ENCODE peak calls at places on chromosomes 12 and 14, in ten cellular contexts. W is GM12891; R is LoVo; N is activated CD4-positive, alpha-beta T cell treated with anti-CD3 and anti-CD28 coated beads, Interleukin-2, amount 10 ng/mL, durations not matched to agents 7 days and 5 days; L is hippocampal formation; U is fibroblast of mammary gland; O is BJ; X is T1000; T is HuH-7; I is progenitor cell of endocrine pancreas. S is an unnamed sample.

GRCh38 chr12:59742831-59743230 is 147.0 kb downstream of the SLC16A7 start:
- DNase-seq in R (no peak), T (no peak), O (no peak), N (no peak), X (no peak), L (no peak), W (no peak), I (no peak), U (peak; percentile 77), S (no peak)

GRCh38 chr12:68880660-68881325 is 52.2 kb downstream of the CPM start:
- DNase-seq in L (no peak), I (no peak), W (no peak), X (no peak), N (no peak), T (no peak), O (no peak), U (no peak), R (no peak), S (no peak)

GRCh38 chr12:2183556-2184541 is 131.1 kb downstream of the CACNA1C start:
- DNase-seq in N (no peak), W (no peak), L (no peak), U (peak; percentile 86), R (no peak), T (peak; percentile 14), X (no peak), I (no peak), O (peak; percentile 58), S (no peak)

GRCh38 chr14:34227834-34228662 is 234.0 kb downstream of the SPTSSA start:
- DNase-seq in L (peak; percentile 59), N (peak; percentile 69), U (peak; percentile 69), I (peak; percentile 61), T (peak; percentile 57), O (no peak), X (peak; percentile 18), W (peak; percentile 44), R (peak; percentile 49), S (peak; percentile 76)

GRCh38 chr12:31591308-31591901 is 469 bp upstream of the DENND5B start:
- DNase-seq in W (no peak), O (no peak), L (peak; percentile 72), I (peak; percentile 18), R (peak; percentile 20), X (no peak), U (peak; percentile 11), N (no peak), T (peak; percentile 32), S (peak; percentile 55)

GRCh38 chr12:93819048-93819491 is 141.9 kb downstream of the CRADD start:
- DNase-seq in X (no peak), R (no peak), N (no peak), O (no peak), U (peak; percentile 93), T (no peak), W (no peak), I (no peak), L (peak; percentile 84), S (no peak)

GRCh38 chr12:124318336-124319020 is 23.6 kb downstream of the RFLNA start:
- DNase-seq in U (no peak), I (no peak), W (no peak), R (no peak), O (no peak), X (no peak), T (no peak), L (no peak), N (no peak), S (no peak)

GRCh38 chr12:57111046-57111698 is at the start of gene STAT6:
- DNase-seq in W (no peak), I (no peak), T (no peak), X (peak; percentile 71), U (peak; percentile 87), N (peak; percentile 95), L (peak; percentile 35), O (no peak), R (peak; percentile 85), S (peak; percentile 53)

GRCh38 chr14:85415015-85415712 is 114.8 kb upstream of the FLRT2 start:
- DNase-seq in L (no peak), W (no peak), T (peak; percentile 50), X (peak; percentile 19), O (peak; percentile 68), R (peak; percentile 42), I (no peak), U (peak; percentile 99), N (no peak), S (peak; percentile 44)

GRCh38 chr14:34046799-34047520 is 96.1 kb upstream of the EGLN3 start:
- DNase-seq in O (no peak), T (no peak), X (no peak), L (no peak), N (no peak), R (no peak), W (no peak), I (no peak), U (no peak), S (no peak)

GRCh38 chr12:46364777-46365580 is 7.6 kb downstream of the SLC38A2 start:
- DNase-seq in R (peak; percentile 55), I (no peak), L (peak; percentile 62), T (no peak), O (no peak), W (no peak), X (peak; percentile 13), N (no peak), U (peak; percentile 86), S (no peak)

GRCh38 chr14:40727107-40727506 is 879.6 kb upstream of the LRFN5 start:
- DNase-seq in T (no peak), W (no peak), U (no peak), X (no peak), O (no peak), N (no peak), R (no peak), I (no peak), L (no peak), S (no peak)

GRCh38 chr12:111406474-111407370 is 999 bp downstream of the SH2B3 start:
- DNase-seq in U (no peak), W (no peak), R (no peak), T (no peak), I (no peak), O (no peak), N (peak; percentile 56), L (no peak), X (no peak), S (no peak)

GRCh38 chr12:105083551-105084105 is 630 bp downstream of the ALDH1L2 start:
- DNase-seq in W (no peak), T (no peak), R (peak; percentile 24), U (peak; percentile 71), I (no peak), L (peak; percentile 11), O (peak; percentile 18), X (no peak), N (no peak), S (peak; percentile 64)

GRCh38 chr12:79624378-79624777 is 66.4 kb downstream of the PAWR start:
- DNase-seq in W (no peak), R (no peak), O (no peak), U (no peak), T (no peak), X (no peak), L (no peak), N (no peak), I (no peak), S (no peak)

GRCh38 chr12:75944097-75944904 is 87.3 kb downstream of the PHLDA1 start:
- DNase-seq in W (no peak), U (peak; percentile 83), T (no peak), X (no peak), N (peak; percentile 26), L (peak; percentile 22), R (peak; percentile 92), I (no peak), O (peak; percentile 84), S (no peak)

GRCh38 chr12:108349245-108349644 is 10.1 kb upstream of the CMKLR1 start:
- DNase-seq in X (no peak), R (no peak), T (no peak), O (no peak), I (no peak), W (no peak), N (no peak), U (peak; percentile 16), L (peak; percentile 43), S (no peak)

GRCh38 chr14:56065621-56066295 is 52.5 kb upstream of the PELI2 start:
- DNase-seq in I (no peak), R (no peak), O (no peak), T (no peak), N (no peak), U (no peak), L (no peak), X (no peak), W (no peak), S (no peak)

GRCh38 chr14:71013551-71014192 is 106.4 kb downstream of the PCNX1 start:
- DNase-seq in W (no peak), U (no peak), R (no peak), I (no peak), T (no peak), N (no peak), X (no peak), O (no peak), L (no peak), S (no peak)

GRCh38 chr14:33692762-33693161 is 258.1 kb downstream of the EGLN3 start:
- DNase-seq in I (no peak), X (no peak), W (no peak), O (peak; percentile 67), U (peak; percentile 86), N (no peak), R (no peak), L (peak; percentile 3), T (no peak), S (no peak)

GRCh38 chr12:111446044-111446581 is 40.4 kb downstream of the SH2B3 start:
- DNase-seq in I (no peak), U (peak; percentile 62), T (no peak), O (no peak), W (no peak), L (no peak), N (no peak), X (no peak), R (no peak), S (no peak)

GRCh38 chr12:125131958-125132357 is 66.7 kb downstream of the AACS start:
- DNase-seq in N (no peak), T (no peak), R (no peak), X (no peak), O (no peak), L (no peak), W (no peak), U (no peak), I (no peak), S (no peak)

GRCh38 chr14:35134329-35135123 is 12.2 kb downstream of the PRORP start:
- DNase-seq in I (no peak), O (no peak), T (no peak), R (no peak), W (no peak), L (no peak), U (no peak), X (no peak), N (no peak), S (no peak)

GRCh38 chr12:120110550-120111501 is 5.7 kb downstream of the RAB35 start:
- DNase-seq in T (no peak), N (peak; percentile 61), W (no peak), X (no peak), L (no peak), U (no peak), R (no peak), I (no peak), O (no peak), S (no peak)

GRCh38 chr12:97767347-97767746 is 304.7 kb downstream of the RMST start:
- DNase-seq in R (no peak), T (no peak), L (no peak), X (no peak), W (no peak), O (no peak), N (no peak), I (no peak), U (peak; percentile 37), S (no peak)

GRCh38 chr12:132690112-132690511 is 2.7 kb downstream of the PXMP2 start:
- DNase-seq in O (no peak), R (no peak), N (no peak), L (no peak), W (no peak), T (no peak), U (no peak), I (no peak), X (no peak), S (no peak)

GRCh38 chr14:70654609-70655008 is 12.9 kb downstream of the TTC9 start:
- DNase-seq in I (no peak), O (no peak), N (no peak), X (no peak), L (no peak), T (no peak), R (no peak), U (peak; percentile 10), W (no peak), S (no peak)